ENCODE peak calls at places on chromosomes 6 and 20, in six cellular contexts. N is heart left ventricle, F is Ammon's horn, A is fibroblast of villous mesenchyme, U is activated T-cell treated with anti-CD3 and anti-CD28 coated beads for 1 hour, C is cardiac muscle cell. M is an unnamed sample.

GRCh38 chr6:63804381-63804956 is 168.9 kb downstream of the PHF3 start:
- DNase-seq in N (no peak), A (peak), C (no peak), F (no peak), U (no peak), M (no peak)

GRCh38 chr6:8633762-8634161 is 198.4 kb upstream of the SLC35B3 start:
- DNase-seq in F (no peak), N (no peak), A (no peak), C (no peak), U (no peak), M (no peak)

GRCh38 chr6:170205534-170206316 is 85.2 kb downstream of the DLL1 start:
- DNase-seq in N (no peak), F (no peak), A (no peak), U (no peak), C (no peak), M (no peak)

GRCh38 chr6:108425428-108425827 is 130.6 kb downstream of the AFG1L start:
- DNase-seq in A (no peak), N (no peak), C (no peak), U (no peak), F (no peak), M (no peak)

GRCh38 chr6:147805155-147805554 is 296.7 kb downstream of the SAMD5 start:
- DNase-seq in N (no peak), U (no peak), C (no peak), F (no peak), A (no peak), M (no peak)

GRCh38 chr6:137387365-137387764 is 106.8 kb downstream of the OLIG3 start:
- DNase-seq in C (no peak), U (no peak), N (no peak), A (no peak), F (no peak), M (no peak)

GRCh38 chr6:116424001-116424400 is 37.2 kb upstream of the CALHM6 start:
- DNase-seq in U (no peak), F (no peak), N (no peak), C (no peak), A (no peak), M (no peak)

GRCh38 chr20:47854687-47855212 is 69.5 kb upstream of the SULF2 start:
- DNase-seq in N (no peak), F (no peak), U (no peak), C (peak), A (peak), M (no peak)

M was measured in effector CD8-positive, alpha-beta T cell.